ENCODE peak calls at places on chromosomes 16 and 17, in eight cellular contexts. E is AG09309, Q is fibroblast of the aortic adventitia, C is fibroblast of mammary gland, Z is BE2C, J is left ventricle myocardium inferior, B is cardiac fibroblast, V is psoas muscle. U is an unnamed sample.

GRCh38 chr17:63679214-63679613 is 20.7 kb downstream of the LIMD2 start:
- DNase-seq in E (no peak), Q (no peak), C (no peak), Z (no peak), J (no peak), B (no peak), V (no peak), U (no peak)

GRCh38 chr17:71446635-71447034 is 674.2 kb upstream of the SOX9 start:
- DNase-seq in E (no peak), Q (peak; percentile 17), C (no peak), Z (no peak), J (no peak), B (no peak), V (no peak), U (no peak)

GRCh38 chr16:3023415-3023668 is 400 bp downstream of the HCFC1R1 start:
- DNase-seq in E (peak; percentile 49), Q (peak; percentile 76), C (peak; percentile 74), Z (no peak), J (peak; percentile 47), B (peak; percentile 82), V (no peak), U (peak; percentile 77)

GRCh38 chr16:56305956-56306565 is 114.8 kb downstream of the GNAO1 start:
- DNase-seq in E (no peak), Q (no peak), C (no peak), Z (no peak), J (no peak), B (no peak), V (no peak), U (no peak)

GRCh38 chr17:8859029-8859803 is 8.3 kb downstream of the PIK3R6 start:
- DNase-seq in E (peak; percentile 51), Q (no peak), C (peak; percentile 96), Z (no peak), J (no peak), B (peak; percentile 87), V (no peak), U (peak; percentile 74)

GRCh38 chr16:21159281-21159951 is 942 bp downstream of the LDAF1 start:
- DNase-seq in E (no peak), Q (no peak), C (no peak), Z (no peak), J (peak; percentile 38), B (no peak), V (peak; percentile 59), U (no peak)

GRCh38 chr16:21710938-21711337 is 47.2 kb downstream of the OTOA start:
- DNase-seq in E (no peak), Q (no peak), C (no peak), Z (no peak), J (no peak), B (no peak), V (no peak), U (no peak)

GRCh38 chr16:67025151-67025550 is 3.8 kb upstream of the CBFB start:
- DNase-seq in E (no peak), Q (no peak), C (no peak), Z (no peak), J (no peak), B (no peak), V (no peak), U (no peak)

GRCh38 chr16:649646-650045 is 481 bp downstream of the WDR90 start:
- DNase-seq in E (no peak), Q (no peak), C (no peak), Z (no peak), J (no peak), B (no peak), V (no peak), U (no peak)

GRCh38 chr17:43543771-43544575 is 2.2 kb downstream of the ETV4 start:
- DNase-seq in E (no peak), Q (no peak), C (no peak), Z (no peak), J (no peak), B (no peak), V (no peak), U (no peak)

GRCh38 chr17:1607971-1608320 is 20.7 kb downstream of the SLC43A2 start:
- DNase-seq in E (no peak), Q (no peak), C (no peak), Z (no peak), J (no peak), B (no peak), V (no peak), U (no peak)

GRCh38 chr17:1605681-1606351 is 22.8 kb downstream of the SLC43A2 start:
- DNase-seq in E (no peak), Q (no peak), C (no peak), Z (no peak), J (no peak), B (no peak), V (no peak), U (no peak)

GRCh38 chr17:1604831-1605528 is 23.7 kb downstream of the SLC43A2 start:
- DNase-seq in E (no peak), Q (no peak), C (no peak), Z (no peak), J (no peak), B (no peak), V (peak; percentile 70), U (no peak)

GRCh38 chr17:1608676-1609075 is 20.0 kb downstream of the SLC43A2 start:
- DNase-seq in E (no peak), Q (no peak), C (no peak), Z (no peak), J (no peak), B (no peak), V (no peak), U (no peak)

DNA sequence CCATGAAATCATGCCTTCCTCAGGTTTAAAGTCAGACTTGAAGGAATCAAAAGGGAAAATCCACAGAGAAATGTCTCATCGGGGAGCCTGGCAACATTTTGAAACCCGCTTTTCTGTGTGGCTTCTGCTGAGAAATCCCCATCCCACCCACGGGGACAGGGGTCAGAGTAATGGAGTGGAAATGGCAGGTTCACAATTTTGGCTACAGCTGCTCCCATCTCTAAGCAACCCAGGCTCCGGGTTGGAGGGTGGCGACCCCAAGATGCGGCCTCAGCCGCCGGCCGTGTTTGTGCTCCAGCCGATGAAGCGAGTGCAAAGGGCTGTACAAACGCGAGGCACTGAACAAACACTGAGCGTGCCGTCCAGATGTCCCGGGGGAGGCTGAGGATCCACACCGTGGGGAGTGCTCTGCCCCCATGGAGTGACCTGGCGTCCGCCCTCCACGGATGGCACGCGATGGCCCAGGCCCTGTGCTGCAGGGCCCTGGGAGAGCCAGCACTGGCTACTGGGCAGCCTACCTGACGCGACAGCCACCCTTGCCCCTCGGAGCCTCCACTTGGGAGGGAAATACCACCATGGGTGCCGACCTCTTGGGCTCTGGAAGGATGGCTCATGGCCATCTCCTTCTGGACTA is 22.2 kb downstream of the SLC43A2 start:
- DNase-seq in E (no peak), Q (no peak), C (no peak), Z (no peak), J (no peak), B (no peak), V (no peak), U (no peak)
- H3K4me3 ChIP-seq in E (no peak overlapping the region), Q (no peak overlapping the region), C (no peak overlapping the region), Z (no peak overlapping the region), J (no peak overlapping the region), B (no peak overlapping the region), V (no peak overlapping the region), U (no peak overlapping the region)

DNA sequence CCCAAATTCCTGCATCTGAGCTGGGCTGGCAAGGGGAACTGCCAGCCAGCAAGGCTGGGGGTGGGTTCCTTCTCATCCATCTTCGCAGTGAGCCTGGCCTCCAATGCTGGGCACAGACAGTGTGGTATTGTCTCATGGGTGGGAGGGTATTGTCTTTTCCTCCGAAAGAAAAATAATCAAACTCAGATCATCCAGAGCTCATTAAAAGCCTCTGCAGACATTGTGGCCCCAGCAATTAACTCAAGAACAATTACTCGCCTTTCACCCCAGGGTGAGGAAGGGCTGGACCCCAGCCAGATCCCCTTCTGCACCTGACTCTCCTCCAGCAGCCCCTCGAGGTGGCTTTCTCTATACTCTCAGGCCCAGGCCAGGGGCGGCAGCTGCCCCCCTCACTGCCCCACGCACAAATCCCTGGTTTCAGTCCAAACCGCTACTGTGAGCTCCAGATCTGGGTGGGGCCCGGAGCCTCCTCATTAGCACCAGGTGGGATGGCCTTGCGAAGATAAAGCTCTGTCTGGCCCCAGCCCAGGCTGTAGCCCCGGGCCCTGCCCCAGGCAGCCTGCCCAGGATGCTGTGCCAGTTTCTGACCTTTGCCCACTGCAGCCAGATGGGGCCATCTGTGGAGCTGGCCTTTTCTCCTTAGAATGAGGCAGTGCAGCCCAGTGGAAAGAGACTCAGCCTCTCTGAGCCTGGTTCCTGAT is 2.3 kb upstream of the KRT15 start:
- DNase-seq in E (no peak), Q (no peak), C (no peak), Z (peak; percentile 63), J (no peak), B (no peak), V (no peak), U (no peak)
- TF ChIP-seq CTCF in E (no peak), Q (no peak), C (no peak), Z (no peak), J (no peak), B (no peak), V (no peak), U (no peak)

DNA sequence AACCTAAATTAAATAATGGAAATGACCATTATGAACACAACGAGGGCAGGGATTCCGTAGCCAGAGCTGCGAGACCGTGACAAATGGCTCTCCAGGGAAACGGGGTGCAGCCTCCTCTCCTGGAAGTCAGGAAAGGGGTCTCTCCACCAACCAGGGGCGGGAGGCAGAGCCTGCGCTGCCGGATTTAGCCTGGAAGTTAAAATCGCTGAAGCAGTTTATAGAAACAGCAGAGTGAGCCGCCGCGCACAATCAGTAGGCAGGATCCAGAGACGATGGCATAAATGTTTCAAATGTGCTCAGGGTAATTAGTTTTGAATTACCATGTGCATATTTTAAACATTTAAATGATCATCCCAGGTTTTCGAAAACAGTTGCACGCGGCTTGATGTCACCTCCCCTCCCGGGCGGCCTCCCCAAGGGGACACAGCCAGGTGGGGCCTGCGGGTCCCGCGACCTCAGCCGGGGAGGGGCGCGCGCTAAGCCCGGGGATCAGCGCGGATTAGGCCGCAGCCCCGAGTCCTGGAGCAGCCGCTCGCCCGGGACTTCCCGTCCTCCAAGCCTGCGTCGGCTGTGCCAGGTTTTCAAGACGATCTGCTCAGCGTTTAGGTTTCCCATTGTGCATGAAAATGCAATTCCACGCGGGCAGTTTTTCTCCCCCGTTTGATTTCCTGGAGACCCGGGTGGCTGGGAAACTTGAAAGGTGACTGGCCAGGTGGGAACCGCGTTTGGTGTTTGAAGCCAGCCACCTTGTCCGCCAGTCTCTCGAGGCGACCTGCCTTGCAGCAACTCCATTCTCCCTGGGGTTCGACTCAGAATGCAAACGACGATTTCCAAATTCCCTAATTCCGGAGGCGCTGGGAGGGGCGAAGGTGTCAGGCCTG is 78.3 kb downstream of the RPA1 start:
- DNase-seq in E (no peak), Q (peak; percentile 40), C (peak; percentile 28), Z (no peak), J (no peak), B (peak; percentile 47), V (peak; percentile 57), U (peak; percentile 39)
- H3K4me3 ChIP-seq in E (peak overlapping the region; percentile 4), Q (peak overlapping the region; percentile 44), C (peak overlapping the region; percentile 4), Z (no peak overlapping the region), J (peak overlapping the region; percentile 53), B (peak overlapping the region; percentile 17), V (peak overlapping the region; percentile 59), U (peak overlapping the region; percentile 42)

DNA sequence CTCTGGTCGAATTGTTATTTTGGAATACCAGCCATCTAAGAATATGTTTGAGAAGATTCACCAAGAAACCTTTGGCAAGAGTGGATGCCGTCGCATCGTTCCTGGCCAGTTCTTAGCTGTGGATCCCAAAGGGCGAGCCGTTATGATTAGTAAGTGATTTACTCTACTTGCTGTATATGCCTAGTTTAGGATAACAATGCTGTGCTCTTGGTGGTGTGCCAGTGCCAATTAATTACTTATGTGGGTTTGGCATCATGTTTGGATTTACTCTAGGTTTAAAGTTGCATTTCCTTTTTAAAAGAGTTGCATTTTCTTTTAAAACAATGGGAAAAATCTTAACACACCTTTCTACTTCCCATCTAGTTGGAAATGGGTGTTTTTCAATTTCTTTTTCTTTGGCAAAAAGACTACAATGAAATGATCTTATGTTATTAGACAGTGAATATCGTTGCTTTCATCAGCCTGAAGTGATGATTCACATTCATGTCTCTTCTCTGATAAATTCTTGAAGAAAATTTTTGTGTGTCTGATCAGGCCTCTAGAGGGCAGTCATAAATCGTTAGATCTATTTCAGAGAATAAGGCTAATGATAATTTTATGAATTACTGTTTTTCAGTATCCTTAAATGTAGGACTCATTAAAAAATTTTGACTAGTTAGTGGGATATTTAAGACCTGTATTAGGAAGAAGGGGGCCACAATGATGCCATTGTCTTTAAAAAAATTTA is 5.6 kb downstream of the SF3B3 start:
- DNase-seq in E (no peak), Q (peak; percentile 84), C (peak; percentile 79), Z (no peak), J (no peak), B (peak; percentile 82), V (no peak), U (peak; percentile 72)
- TF ChIP-seq CTCF in E (peak; percentile 45), Q (peak; percentile 50), C (peak; percentile 55), Z (peak; percentile 59), J (peak; percentile 68), B (peak; percentile 49), V (peak; percentile 47), U (peak; percentile 66)

U was measured in AG10803.